ENCODE peak calls at places on chromosomes 6 and 20, in five cellular contexts. R is H1, Y is HepG2, X is GM12878, T is K562. M is an unnamed sample.

GRCh38 chr6:168133186-168133585 is 54.2 kb upstream of the FRMD1 start:
- DNase-seq in T (no peak), Y (no peak), X (no peak), R (no peak), M (no peak)

GRCh38 chr6:22071655-22072054 is 225.2 kb downstream of the PRL start:
- DNase-seq in T (no peak), R (no peak), Y (no peak), X (no peak), M (peak; percentile 47)

GRCh38 chr6:16398587-16398986 is 160.2 kb downstream of the GMPR start:
- DNase-seq in X (no peak), Y (no peak), T (no peak), R (no peak), M (no peak)

GRCh38 chr6:12522347-12522746 is 194.2 kb upstream of the PHACTR1 start:
- DNase-seq in Y (no peak), X (no peak), T (no peak), R (no peak), M (no peak)

GRCh38 chr20:62641749-62642665 is at the start of gene SLCO4A1:
- DNase-seq in R (no peak), T (peak; percentile 99), Y (peak; percentile 59), X (no peak), M (peak; percentile 98)

GRCh38 chr20:36624068-36624813 is 18.7 kb downstream of the RAB5IF start:
- DNase-seq in T (no peak), Y (peak; percentile 49), X (no peak), R (no peak), M (no peak)

GRCh38 chr6:18327621-18328548 is 59.3 kb upstream of the RNF144B start:
- DNase-seq in Y (no peak), R (no peak), X (no peak), T (peak; percentile 41), M (no peak)

GRCh38 chr6:72554761-72555221 is 67.1 kb upstream of the KCNQ5 start:
- DNase-seq in T (no peak), R (no peak), Y (no peak), X (no peak), M (no peak)

GRCh38 chr6:15464211-15464725 is 198.6 kb downstream of the DTNBP1 start:
- DNase-seq in R (peak; percentile 25), T (peak; percentile 63), Y (peak; percentile 28), X (no peak), M (no peak)

GRCh38 chr20:19251506-19251905 is 39.1 kb downstream of the SLC24A3 start:
- DNase-seq in T (no peak), Y (no peak), R (no peak), X (no peak), M (no peak)

GRCh38 chr20:38094373-38094775 is 60.8 kb downstream of the RPRD1B start:
- DNase-seq in Y (peak; percentile 52), T (peak; percentile 59), R (no peak), X (peak; percentile 73), M (no peak)

DNA sequence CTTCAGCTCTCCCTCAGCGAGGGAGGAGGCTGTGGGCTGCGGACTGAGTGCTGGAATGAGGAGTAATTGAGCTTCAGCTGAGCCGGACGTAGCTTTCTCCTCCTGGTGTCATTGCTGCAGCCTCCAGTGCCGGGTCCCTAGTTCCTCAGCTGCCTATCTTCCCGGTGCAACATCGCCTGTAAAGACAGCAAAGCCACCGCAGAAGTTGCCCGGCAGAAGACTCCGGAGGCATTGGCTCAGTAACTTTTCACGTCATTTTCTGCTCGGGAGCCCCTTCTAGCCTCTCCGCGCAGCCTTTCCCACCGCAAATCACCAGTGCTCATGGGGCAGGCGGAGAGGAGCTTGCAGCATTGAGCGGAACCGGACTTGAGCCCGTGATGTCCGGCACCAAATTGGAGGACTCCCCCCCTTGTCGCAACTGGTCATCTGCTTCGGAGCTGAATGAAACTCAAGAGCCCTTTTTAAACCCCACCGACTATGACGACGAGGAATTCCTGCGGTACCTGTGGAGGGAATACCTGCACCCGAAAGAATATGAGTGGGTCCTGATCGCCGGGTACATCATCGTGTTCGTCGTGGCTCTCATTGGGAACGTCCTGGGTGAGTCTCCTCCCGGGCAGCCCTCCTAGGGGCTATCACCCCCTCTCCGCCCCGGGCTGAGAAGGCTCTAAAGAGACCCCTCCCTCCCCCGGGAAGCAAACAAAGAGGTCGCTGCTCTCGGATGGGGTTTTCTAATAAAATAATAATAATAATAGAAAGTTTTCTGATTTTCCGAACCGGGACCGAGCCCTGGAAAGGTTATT is at the start of gene HCRTR2:
- DNase-seq in X (no peak), R (no peak), Y (no peak), T (no peak), M (peak; percentile 2)
- H3K4me3 ChIP-seq in X (no peak within 1 kb of the TSS), R (peak within 1 kb of the TSS; percentile 73), Y (no peak within 1 kb of the TSS), T (no peak within 1 kb of the TSS), M (no peak within 1 kb of the TSS)

GRCh38 chr6:46510656-46511055 is 19.4 kb upstream of the RCAN2 start:
- DNase-seq in X (no peak), Y (no peak), T (no peak), R (no peak), M (no peak)
- TF ChIP-seq TAF1 in X (no peak), Y (no peak), T (no peak), R (no peak), M (no peak)

GRCh38 chr6:26607434-26608230 is 10.9 kb downstream of the ABT1 start:
- DNase-seq in Y (peak; percentile 72), X (no peak), T (peak; percentile 74), R (no peak), M (peak; percentile 71)
- TF ChIP-seq YY1 in Y (no peak), X (no peak), T (no peak), R (no peak), M (no peak)

GRCh38 chr6:166259296-166259977 is 48.8 kb downstream of the PRR18 start:
- DNase-seq in T (no peak), X (no peak), R (no peak), Y (no peak), M (no peak)

GRCh38 chr6:166262738-166263515 is 45.3 kb downstream of the PRR18 start:
- DNase-seq in X (no peak), T (no peak), R (no peak), Y (no peak), M (no peak)

GRCh38 chr6:166253277-166254229 is 54.6 kb downstream of the PRR18 start:
- DNase-seq in R (no peak), T (peak; percentile 29), X (no peak), Y (no peak), M (peak; percentile 66)

GRCh38 chr6:166257911-166258318 is 50.3 kb downstream of the PRR18 start:
- DNase-seq in Y (no peak), R (no peak), T (no peak), X (no peak), M (no peak)

DNA sequence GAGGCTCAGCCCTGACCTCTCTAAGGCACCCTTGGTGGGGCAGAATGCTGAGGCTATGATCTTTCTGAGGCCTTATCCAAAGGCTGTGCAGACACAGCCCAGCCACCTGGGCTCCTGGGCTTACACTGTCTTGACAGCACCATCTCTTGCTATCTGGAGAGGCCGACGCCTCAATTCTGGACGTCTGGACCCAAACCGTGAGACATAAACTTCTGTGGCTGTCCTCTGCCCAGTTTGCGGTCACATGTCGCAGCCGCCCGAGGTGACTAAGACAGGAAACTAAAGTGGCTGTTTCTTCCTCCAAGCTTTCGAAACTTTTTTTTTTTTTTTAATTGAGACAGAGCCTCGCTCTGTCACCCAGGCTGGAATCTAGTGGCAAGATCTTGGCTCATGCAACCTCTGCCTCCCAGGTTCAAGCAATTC is 49.3 kb downstream of the PRR18 start:
- DNase-seq in T (no peak), Y (no peak), R (no peak), X (no peak), M (no peak)
- H3K4me3 ChIP-seq in T (no peak overlapping the region), Y (no peak overlapping the region), R (no peak overlapping the region), X (no peak overlapping the region), M (no peak overlapping the region)

GRCh38 chr6:11392778-11393507 is 144.6 kb upstream of the TMEM170B start:
- DNase-seq in R (no peak), Y (peak; percentile 100), X (no peak), T (no peak), M (peak; percentile 79)

GRCh38 chr6:11397622-11398450 is 139.7 kb upstream of the TMEM170B start:
- DNase-seq in X (no peak), R (no peak), T (no peak), Y (no peak), M (no peak)

GRCh38 chr6:11391934-11392777 is 145.4 kb upstream of the TMEM170B start:
- DNase-seq in T (no peak), X (no peak), Y (peak; percentile 98), R (no peak), M (no peak)

GRCh38 chr6:11396860-11397259 is 140.7 kb upstream of the TMEM170B start:
- DNase-seq in R (no peak), Y (no peak), X (no peak), T (no peak), M (no peak)

DNA sequence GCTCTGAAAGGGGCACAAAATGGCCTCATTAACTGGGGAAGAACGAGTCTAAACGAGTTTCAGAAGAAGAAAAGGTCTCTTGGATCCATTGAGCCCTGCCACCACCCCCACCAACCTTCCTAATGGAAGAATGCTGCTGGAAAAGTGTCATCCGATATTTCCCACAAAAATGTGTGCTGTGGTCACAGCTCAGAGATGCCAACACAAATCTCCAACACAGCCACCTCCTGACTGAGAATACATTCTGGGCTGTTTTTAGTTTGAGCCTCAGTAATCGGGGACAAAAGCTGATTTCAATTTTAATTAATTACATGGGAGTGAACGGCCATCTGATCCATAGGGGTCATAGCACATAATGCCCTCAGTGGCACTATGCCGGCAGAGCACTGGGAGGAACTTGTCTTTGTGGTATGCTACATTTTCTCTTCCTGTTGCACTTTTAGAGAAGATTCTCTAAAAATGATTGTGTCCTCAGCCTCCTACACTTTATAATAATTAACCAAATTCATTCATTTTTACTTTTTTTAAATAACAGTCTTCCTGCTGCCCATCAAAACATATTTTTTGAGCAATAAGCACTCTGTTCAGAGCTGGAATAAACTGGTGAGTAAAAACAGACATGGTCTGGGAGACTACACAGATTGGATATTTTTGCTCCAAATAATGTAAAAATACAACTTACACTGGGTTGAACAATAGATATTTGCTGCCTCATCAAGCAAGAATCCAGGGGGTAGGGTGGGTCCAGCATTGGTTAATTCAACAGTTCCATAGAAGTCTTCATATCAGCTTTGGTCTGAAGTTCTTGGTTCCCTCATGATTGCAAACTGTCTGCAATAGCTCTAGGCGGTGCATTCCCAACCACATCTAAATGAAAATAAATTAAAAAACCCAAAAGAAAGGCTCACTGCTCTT is 143.6 kb upstream of the TMEM170B start:
- DNase-seq in Y (peak; percentile 54), X (no peak), R (no peak), T (no peak), M (no peak)
- TF ChIP-seq TAF1 in Y (no peak), X (no peak), R (no peak), T (no peak), M (no peak)

DNA sequence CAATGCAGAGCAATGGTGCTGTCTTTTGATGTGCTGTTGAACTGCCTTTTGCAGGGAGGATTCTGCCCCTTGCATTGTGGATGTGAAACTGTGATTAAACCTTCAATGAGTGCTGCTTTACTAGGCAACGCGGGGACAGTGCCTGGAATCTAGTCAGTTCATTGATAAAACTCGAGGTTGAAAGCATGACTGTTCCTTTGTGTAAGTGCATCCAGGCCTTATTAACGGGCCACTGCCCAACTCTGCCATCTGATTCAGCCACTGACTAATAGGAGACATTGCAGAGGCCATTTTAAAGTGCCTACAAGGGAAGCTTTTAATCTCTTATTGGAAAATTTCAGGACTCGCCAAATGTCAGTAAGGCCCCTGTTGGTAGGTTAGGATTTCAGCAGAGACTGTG is 49.3 kb downstream of the SLC35F1 start:
- DNase-seq in Y (no peak), X (no peak), R (no peak), T (no peak), M (no peak)
- TF ChIP-seq YY1 in Y (no peak), X (no peak), R (no peak), T (no peak), M (no peak)

GRCh38 chr20:24678351-24679106 is 209.1 kb downstream of the SYNDIG1 start:
- DNase-seq in R (no peak), X (no peak), Y (no peak), T (no peak), M (no peak)
- H3K4me3 ChIP-seq in R (no peak overlapping the region), X (no peak overlapping the region), Y (no peak overlapping the region), T (no peak overlapping the region), M (no peak overlapping the region)

GRCh38 chr20:57526067-57526884 is 1.3 kb upstream of the CTCFL start:
- DNase-seq in Y (peak; percentile 50), X (no peak), T (peak; percentile 79), R (no peak), M (peak; percentile 45)
- TF ChIP-seq TAF1 in Y (no peak), X (no peak), T (no peak), R (no peak), M (no peak)